ENCODE peak calls at places on chromosomes 16 and 17, in eight cellular contexts. H, Q, W, B, L, G, J and C are unnamed samples.

GRCh38 chr16:67926181-67926742 is 5.4 kb downstream of the CTRL start:
- DNase-seq in B (no peak), G (no peak), W (no peak), H (no peak), Q (peak), L (peak), J (no peak), C (peak)

GRCh38 chr17:19867654-19868395 is at the start of gene ULK2:
- DNase-seq in Q (peak), G (peak), L (peak), W (no peak), H (no peak), B (peak), J (peak), C (no peak)

GRCh38 chr17:62995377-62995885 is 29.4 kb downstream of the TANC2 start:
- DNase-seq in H (no peak), L (peak), G (peak), Q (peak), J (peak), B (no peak), W (no peak), C (peak)

GRCh38 chr17:77425791-77426641 is 285.2 kb downstream of the SEC14L1 start:
- DNase-seq in L (peak), H (no peak), G (peak), J (peak), B (no peak), W (no peak), Q (no peak), C (no peak)

GRCh38 chr16:2776500-2777139 is 460 bp downstream of the ELOB start:
- DNase-seq in W (no peak), J (no peak), H (no peak), B (no peak), Q (peak), G (no peak), L (no peak), C (no peak)

GRCh38 chr16:48611329-48612137 is 1.6 kb upstream of the N4BP1 start:
- DNase-seq in B (no peak), G (no peak), H (no peak), J (no peak), L (no peak), Q (peak), W (peak), C (no peak)

GRCh38 chr16:15966420-15967222 is 17.2 kb downstream of the ABCC1 start:
- DNase-seq in B (peak), L (peak), H (no peak), G (peak), J (peak), W (no peak), Q (no peak), C (no peak)

GRCh38 chr16:21638573-21638975 is 13.8 kb downstream of the IGSF6 start:
- DNase-seq in G (no peak), B (no peak), W (no peak), J (peak), L (peak), H (no peak), Q (no peak), C (no peak)

GRCh38 chr17:21286066-21286770 is 1.7 kb downstream of the MAP2K3 start:
- DNase-seq in Q (peak), B (peak), W (no peak), H (peak), G (peak), L (peak), J (peak), C (peak)

GRCh38 chr16:83554096-83554495 is 253.7 kb upstream of the HSBP1 start:
- DNase-seq in B (no peak), Q (no peak), W (no peak), H (no peak), L (no peak), G (no peak), J (no peak), C (no peak)

GRCh38 chr16:49505556-49505955 is 132.0 kb downstream of the C16orf78 start:
- DNase-seq in G (no peak), L (no peak), Q (no peak), J (no peak), B (no peak), W (no peak), H (no peak), C (no peak)

GRCh38 chr16:19316846-19317245 is 31.3 kb downstream of the CLEC19A start:
- DNase-seq in J (no peak), W (no peak), G (no peak), Q (no peak), L (no peak), B (no peak), H (no peak), C (no peak)

GRCh38 chr17:9004961-9005285 is 16.4 kb upstream of the NTN1 start:
- DNase-seq in L (no peak), W (no peak), G (no peak), B (no peak), H (no peak), J (no peak), Q (no peak), C (no peak)

GRCh38 chr17:64024215-64024654 is 3.8 kb upstream of the ICAM2 start:
- DNase-seq in Q (no peak), L (no peak), H (no peak), W (no peak), G (no peak), J (no peak), B (no peak), C (no peak)